ENCODE peak calls at places on chromosome 12, in ten cellular contexts. G, C, R, P, V, M, L, U, B and H are unnamed samples.

GRCh38 chr12:56785874-56786273 is 22.8 kb downstream of the HSD17B6 start:
- DNase-seq in R (no peak), B (no peak), G (no peak), C (no peak), U (no peak), M (no peak), V (no peak), L (no peak), P (no peak), H (no peak)

GRCh38 chr12:52032797-52033505 is 18.3 kb upstream of the NR4A1 start:
- DNase-seq in R (peak), M (peak), V (peak), P (peak), U (peak), C (peak), L (peak), G (peak), B (peak), H (peak)

GRCh38 chr12:80539029-80539428 is 95.0 kb downstream of the PTPRQ start:
- DNase-seq in R (no peak), V (no peak), M (no peak), G (no peak), U (no peak), P (no peak), C (no peak), B (no peak), L (no peak), H (no peak)

GRCh38 chr12:121613424-121613823 is 12.9 kb upstream of the ORAI1 start:
- DNase-seq in L (no peak), U (no peak), R (no peak), P (no peak), M (no peak), C (no peak), B (no peak), V (no peak), G (no peak), H (no peak)

GRCh38 chr12:66539451-66539850 is 139.4 kb downstream of the GRIP1 start:
- DNase-seq in G (no peak), C (no peak), M (no peak), V (no peak), L (no peak), U (no peak), P (no peak), B (no peak), R (no peak), H (no peak)

GRCh38 chr12:6336859-6337744 is 4.8 kb downstream of the TNFRSF1A start:
- DNase-seq in V (no peak), P (peak), B (no peak), C (no peak), U (no peak), R (no peak), G (no peak), M (no peak), L (peak), H (no peak)

GRCh38 chr12:54047964-54048303 is 5.7 kb upstream of the HOXC4 start:
- DNase-seq in C (no peak), U (no peak), G (no peak), M (peak), V (no peak), B (no peak), L (no peak), R (no peak), P (no peak), H (no peak)

GRCh38 chr12:104312654-104313053 is 9.1 kb downstream of the EID3 start:
- DNase-seq in P (no peak), B (no peak), C (no peak), M (no peak), G (no peak), L (no peak), R (no peak), V (no peak), U (no peak), H (no peak)

GRCh38 chr12:105814283-105814682 is 324.5 kb downstream of the NUAK1 start:
- DNase-seq in U (peak), L (no peak), P (no peak), G (no peak), M (no peak), C (no peak), R (no peak), V (no peak), B (no peak), H (no peak)

GRCh38 chr12:1130164-1130563 is 139.1 kb downstream of the ERC1 start:
- DNase-seq in L (peak), V (no peak), P (peak), R (no peak), M (no peak), B (peak), U (no peak), C (no peak), G (no peak), H (no peak)